ENCODE peak calls at places on chromosome 13, in seven cellular contexts. P is stimulated activated CD8-positive, alpha-beta memory T cell treated with anti-CD3 and anti-CD28 coated beads, Interleukin-15, amount 100 ng/mL, for 1 hour; U is tibial artery; M is lower leg skin; G is brain microvascular endothelial cell; R is endothelial cell; X is GM03348. Z is an unnamed sample.
A peak's percentile ranks its signal among the peaks of the same experiment; 100 is the strongest.

GRCh38 chr13:71055644-71056043 is 811.4 kb downstream of the DACH1 start:
- DNase-seq in P (no peak), U (no peak), M (no peak), G (no peak), R (no peak), X (no peak), Z (no peak)

GRCh38 chr13:26971990-26972888 is 199.4 kb downstream of the USP12 start:
- DNase-seq in P (no peak), U (no peak), M (no peak), G (no peak), R (peak; percentile 32), X (no peak), Z (peak; percentile 65)

GRCh38 chr13:111387026-111387871 is 66.8 kb downstream of the TEX29 start:
- DNase-seq in P (no peak), U (peak; percentile 35), M (peak; percentile 70), G (no peak), R (no peak), X (no peak), Z (no peak)

GRCh38 chr13:111429064-111429558 is 108.7 kb downstream of the TEX29 start:
- DNase-seq in P (peak; percentile 4), U (no peak), M (no peak), G (peak; percentile 73), R (peak; percentile 78), X (peak; percentile 65), Z (peak; percentile 53)

GRCh38 chr13:52399037-52399436 is 6.9 kb downstream of the THSD1 start:
- DNase-seq in P (no peak), U (no peak), M (no peak), G (no peak), R (no peak), X (no peak), Z (no peak)

GRCh38 chr13:49292742-49293498 is 45.2 kb downstream of the CDADC1 start:
- DNase-seq in P (no peak), U (peak; percentile 82), M (no peak), G (peak; percentile 79), R (no peak), X (no peak), Z (peak; percentile 25)

GRCh38 chr13:43784491-43784890 is 2.3 kb downstream of the ENOX1 start:
- DNase-seq in P (no peak), U (no peak), M (no peak), G (no peak), R (no peak), X (no peak), Z (no peak)

GRCh38 chr13:36706755-36707154 is 32.9 kb downstream of the SERTM1 start:
- DNase-seq in P (no peak), U (no peak), M (no peak), G (peak; percentile 74), R (no peak), X (peak; percentile 39), Z (no peak)

GRCh38 chr13:52703482-52703881 is 36.1 kb downstream of the CNMD start:
- DNase-seq in P (no peak), U (no peak), M (no peak), G (no peak), R (no peak), X (no peak), Z (no peak)

GRCh38 chr13:108218044-108218974 is at the start of gene ABHD13:
- DNase-seq in P (peak; percentile 69), U (peak; percentile 94), M (peak; percentile 97), G (peak; percentile 85), R (peak; percentile 94), X (peak; percentile 97), Z (peak; percentile 95)

GRCh38 chr13:27770809-27771208 is 21.5 kb upstream of the GSX1 start:
- DNase-seq in P (no peak), U (no peak), M (peak; percentile 43), G (peak; percentile 8), R (peak; percentile 44), X (peak; percentile 35), Z (peak; percentile 42)

GRCh38 chr13:109275848-109276247 is 510.5 kb downstream of the IRS2 start:
- DNase-seq in P (no peak), U (no peak), M (no peak), G (no peak), R (peak; percentile 15), X (no peak), Z (peak; percentile 52)

GRCh38 chr13:23871616-23872220 is 17.5 kb downstream of the MIPEP start:
- DNase-seq in P (no peak), U (no peak), M (no peak), G (no peak), R (no peak), X (peak; percentile 74), Z (peak; percentile 55)

GRCh38 chr13:109761695-109762094 is 24.7 kb downstream of the IRS2 start:
- DNase-seq in P (no peak), U (no peak), M (no peak), G (no peak), R (no peak), X (no peak), Z (no peak)

GRCh38 chr13:19958119-19959111 is at the start of gene ZMYM2:
- DNase-seq in P (peak; percentile 95), U (peak; percentile 99), M (peak; percentile 100), G (peak; percentile 96), R (peak; percentile 100), X (peak; percentile 100), Z (peak; percentile 97)

Z was measured in kidney tubule cell.